ENCODE peak calls at places on chromosomes 13 and 19, in seven cellular contexts. E, M, T, F, O, Q and I are unnamed samples. For H3K79me2, the result is how much of the 10 kb centered on the place peaks cover.

GRCh38 chr13:94122300-94122699 is 357.2 kb downstream of the DCT start:
- DNase-seq in F (no peak), Q (no peak), M (no peak), T (no peak), E (no peak), O (no peak), I (no peak)

GRCh38 chr13:66700336-66700735 is 529.8 kb downstream of the PCDH9 start:
- DNase-seq in Q (peak), O (no peak), T (no peak), E (no peak), M (no peak), F (no peak), I (no peak)

GRCh38 chr19:43470288-43470687 is 4.9 kb upstream of the LYPD3 start:
- DNase-seq in T (peak), Q (peak), F (no peak), M (no peak), E (no peak), O (no peak), I (no peak)

GRCh38 chr13:98885605-98886004 is 92.3 kb downstream of the DOCK9 start:
- DNase-seq in O (no peak), F (no peak), E (no peak), T (no peak), M (no peak), Q (no peak), I (no peak)

GRCh38 chr19:42335374-42335936 is 10.0 kb downstream of the MEGF8 start:
- DNase-seq in O (no peak), F (no peak), T (no peak), M (no peak), Q (no peak), E (no peak), I (no peak)

GRCh38 chr19:11092181-11092538 is 2.9 kb downstream of the LDLR start:
- DNase-seq in O (no peak), F (no peak), E (no peak), T (no peak), Q (peak), M (no peak), I (peak)

GRCh38 chr13:91574756-91575155 is 176.3 kb downstream of the GPC5 start:
- DNase-seq in F (no peak), O (no peak), E (no peak), M (no peak), T (no peak), Q (peak), I (no peak)

GRCh38 chr13:110640591-110641029 is 25.3 kb downstream of the NAXD start:
- DNase-seq in O (no peak), Q (peak), E (no peak), F (no peak), M (no peak), T (no peak), I (peak)

GRCh38 chr19:4913996-4914735 is 4.9 kb downstream of the UHRF1 start:
- DNase-seq in O (no peak), Q (peak), F (no peak), M (no peak), T (no peak), E (no peak), I (no peak)

GRCh38 chr13:49374585-49375290 is 69.1 kb downstream of the CAB39L start:
- DNase-seq in O (peak), T (no peak), M (no peak), Q (peak), F (peak), E (no peak), I (peak)

GRCh38 chr19:42175952-42176648 is 41.4 kb downstream of the DEDD2 start:
- DNase-seq in O (no peak), T (peak), M (peak), E (peak), F (no peak), Q (peak), I (peak)

GRCh38 chr13:95117092-95117491 is 184.2 kb downstream of the ABCC4 start:
- DNase-seq in M (no peak), Q (no peak), F (no peak), T (no peak), E (no peak), O (no peak), I (no peak)

GRCh38 chr19:29880498-29881081 is 61.4 kb upstream of the URI1 start:
- DNase-seq in T (no peak), Q (no peak), F (no peak), O (no peak), E (peak), M (no peak), I (no peak)

GRCh38 chr13:36344886-36345437 is 1.2 kb downstream of the SPART start:
- DNase-seq in M (peak), O (no peak), E (no peak), F (peak), Q (no peak), T (peak), I (no peak)

GRCh38 chr19:9362905-9363304 is at the start of gene ZNF177:
- DNase-seq in M (no peak), F (peak), O (no peak), T (peak), Q (peak), E (no peak), I (no peak)

GRCh38 chr19:55516878-55517620 is 19.9 kb downstream of the SBK2 start:
- DNase-seq in O (peak), T (peak), F (peak), Q (peak), M (peak), E (peak), I (peak)

DNA sequence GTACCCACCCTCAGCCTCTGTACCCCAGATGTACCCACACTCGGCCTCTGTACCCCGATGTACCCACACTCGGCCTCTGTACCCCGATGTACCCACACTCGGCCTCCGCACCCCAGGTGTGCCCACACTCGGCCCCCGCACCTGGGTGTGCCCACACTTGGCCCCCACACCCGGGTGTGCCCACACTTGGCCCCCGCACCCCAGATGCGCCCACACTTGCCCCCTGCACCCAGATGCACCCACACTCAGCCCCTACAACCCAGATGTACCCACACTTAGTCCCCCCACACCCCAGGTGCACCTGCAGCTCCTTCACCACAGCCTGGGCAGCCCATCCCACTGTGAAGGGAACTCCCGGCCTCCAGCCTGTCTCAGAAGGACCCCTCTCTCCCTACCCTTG is 69.7 kb downstream of the PEX11G start:
- DNase-seq in T (no peak), Q (no peak), O (no peak), M (no peak), F (no peak), E (no peak), I (no peak)
- H3K79me2 ChIP-seq in T (under half), Q (half or more), O (under half), M (half or more), F (under half), E (under half), I (under half)

GRCh38 chr13:96900992-96901391 is 93.3 kb downstream of the OXGR1 start:
- DNase-seq in E (no peak), O (no peak), Q (no peak), T (peak), F (no peak), M (no peak), I (no peak)

GRCh38 chr13:96899946-96900345 is 94.3 kb downstream of the OXGR1 start:
- DNase-seq in M (no peak), T (no peak), O (no peak), Q (no peak), E (no peak), F (no peak), I (peak)

GRCh38 chr13:96903085-96903484 is 91.2 kb downstream of the OXGR1 start:
- DNase-seq in M (no peak), O (no peak), E (no peak), Q (no peak), F (no peak), T (no peak), I (no peak)

GRCh38 chr13:96898855-96899254 is 95.4 kb downstream of the OXGR1 start:
- DNase-seq in E (no peak), T (peak), F (no peak), O (no peak), Q (no peak), M (no peak), I (no peak)

DNA sequence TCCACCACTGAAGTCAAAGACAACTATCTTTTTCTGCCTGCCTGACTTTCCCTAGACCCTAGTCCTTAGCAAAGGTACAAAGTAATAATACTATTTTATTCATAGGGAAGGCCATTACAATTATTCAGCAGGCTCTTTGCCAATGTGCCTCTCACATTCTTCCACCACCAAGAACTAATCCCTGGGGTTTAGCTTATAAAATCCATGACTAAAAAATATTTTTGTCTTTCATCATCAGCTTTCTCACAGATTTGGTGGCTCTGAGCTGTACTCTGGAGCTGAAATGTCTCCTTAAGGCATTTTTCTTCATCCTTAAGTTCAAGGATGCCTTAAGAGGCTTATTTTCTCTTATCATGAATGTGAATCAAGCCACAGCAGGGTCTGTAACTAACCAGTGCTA is 96.1 kb downstream of the OXGR1 start:
- DNase-seq in O (no peak), E (no peak), T (no peak), F (no peak), Q (peak), M (no peak), I (no peak)
- H3K4me2 ChIP-seq in O (no peak), E (no peak), T (no peak), F (no peak), Q (no peak), M (no peak), I (no peak)

DNA sequence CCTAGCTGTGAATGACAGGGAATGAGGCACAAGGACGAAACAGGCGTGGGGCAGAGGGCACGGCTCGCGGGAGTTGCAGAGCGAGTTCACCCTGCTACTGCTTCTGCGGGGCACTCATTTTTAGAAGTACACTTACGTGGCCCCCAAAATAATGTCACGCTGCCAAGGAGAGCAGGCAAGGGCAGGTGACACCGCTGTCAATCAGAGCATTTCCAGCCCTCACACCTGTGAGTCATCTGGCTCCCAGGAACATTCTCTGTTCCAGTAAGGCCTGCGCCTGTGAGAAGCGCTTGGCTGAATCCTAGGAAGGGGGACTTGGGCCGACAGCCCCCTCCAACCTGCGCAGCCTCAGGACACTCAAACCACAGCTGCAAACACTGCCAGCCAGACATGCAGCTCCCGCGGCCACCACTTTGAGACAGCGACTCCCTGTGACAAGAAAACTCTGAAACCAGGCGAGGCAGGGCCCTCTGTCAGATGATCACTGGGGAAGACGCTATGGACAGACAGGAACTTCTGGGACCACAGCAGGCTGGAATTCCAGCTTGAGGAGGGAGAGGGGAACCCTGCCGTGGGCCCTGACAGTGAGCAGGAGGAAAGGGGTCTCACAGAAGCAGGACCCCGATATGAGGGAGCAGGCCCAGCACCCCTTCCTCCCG is 12.7 kb downstream of the DOT1L start:
- DNase-seq in Q (no peak), O (no peak), F (no peak), T (no peak), E (no peak), M (peak), I (no peak)
- H3K79me2 ChIP-seq in Q (half or more), O (half or more), F (half or more), T (half or more), E (half or more), M (half or more), I (half or more)

DNA sequence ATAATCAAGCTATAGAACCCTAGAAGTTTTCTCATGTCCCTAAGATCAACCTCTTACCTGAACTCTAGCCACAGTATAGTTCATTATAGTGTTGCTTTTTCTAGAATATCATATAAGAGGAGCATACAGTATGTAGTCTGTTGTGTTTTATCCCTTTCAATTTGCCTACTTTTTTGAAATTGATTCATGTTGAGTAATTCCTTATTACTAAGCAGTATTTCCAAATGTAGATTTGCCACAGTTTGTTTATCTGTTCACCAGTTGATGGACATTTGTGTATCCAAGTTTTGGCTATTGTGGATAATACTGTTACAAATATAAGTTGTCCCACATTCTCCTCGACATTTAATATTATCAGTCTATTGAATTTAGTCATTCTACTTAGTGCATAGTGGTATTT is 138.0 kb downstream of the LMO7 start:
- DNase-seq in Q (no peak), M (no peak), O (no peak), E (no peak), F (no peak), T (no peak), I (no peak)
- H3K4me2 ChIP-seq in Q (no peak), M (no peak), O (no peak), E (no peak), F (no peak), T (no peak), I (no peak)

GRCh38 chr13:51608857-51609406 is 24.7 kb downstream of the WDFY2 start:
- DNase-seq in Q (no peak), O (no peak), E (no peak), F (no peak), M (no peak), T (no peak), I (no peak)

GRCh38 chr13:51613535-51613934 is 29.3 kb downstream of the WDFY2 start:
- DNase-seq in Q (no peak), M (no peak), F (peak), E (no peak), T (no peak), O (no peak), I (no peak)

GRCh38 chr13:51607165-51607564 is 22.9 kb downstream of the WDFY2 start:
- DNase-seq in Q (no peak), T (no peak), M (no peak), F (no peak), O (no peak), E (no peak), I (no peak)

GRCh38 chr13:51614350-51614786 is 30.1 kb downstream of the WDFY2 start:
- DNase-seq in M (no peak), E (peak), F (no peak), O (peak), T (no peak), Q (no peak), I (no peak)

GRCh38 chr13:51612867-51613266 is 28.6 kb downstream of the WDFY2 start:
- DNase-seq in M (no peak), T (no peak), F (no peak), Q (no peak), O (no peak), E (no peak), I (no peak)
- H3K79me2 ChIP-seq in M (under half), T (half or more), F (under half), Q (half or more), O (under half), E (under half), I (under half)